ENCODE peak calls at places on chromosomes 16 and 17, in five cellular contexts. J is heart right ventricle, L is Peyer's patch, V is colonic mucosa, F is uterus. P is an unnamed sample.
A peak's percentile ranks its signal among the peaks of the same experiment; 100 is the strongest.

GRCh38 chr16:3776316-3776715 is 59.0 kb upstream of the TRAP1 start:
- DNase-seq in J (no peak), L (no peak), F (no peak), V (no peak), P (no peak)

GRCh38 chr17:79552405-79552804 is 58.4 kb downstream of the RBFOX3 start:
- DNase-seq in J (no peak), L (no peak), F (no peak), V (no peak), P (no peak)

GRCh38 chr16:56910654-56911539 is 21.0 kb upstream of the HERPUD1 start:
- DNase-seq in J (no peak), F (no peak), L (no peak), V (no peak), P (no peak)

GRCh38 chr16:31248344-31248743 is 11.4 kb upstream of the ITGAM start:
- DNase-seq in J (no peak), V (no peak), L (no peak), F (no peak), P (no peak)

GRCh38 chr16:361872-362701 is 8.3 kb downstream of the MRPL28 start:
- DNase-seq in J (peak; percentile 73), L (peak; percentile 87), V (peak; percentile 84), F (no peak), P (peak; percentile 78)

GRCh38 chr17:3660311-3660891 is 8.0 kb downstream of the TAX1BP3 start:
- DNase-seq in F (peak; percentile 31), J (peak; percentile 51), L (no peak), V (no peak), P (no peak)

GRCh38 chr16:11315499-11315898 is 29.8 kb upstream of the RMI2 start:
- DNase-seq in L (no peak), J (no peak), V (no peak), F (no peak), P (no peak)

GRCh38 chr17:29977836-29978235 is 36.4 kb downstream of the EFCAB5 start:
- DNase-seq in J (no peak), V (no peak), F (no peak), L (no peak), P (no peak)

GRCh38 chr16:84156342-84156784 is 11.3 kb downstream of the DNAAF1 start:
- DNase-seq in F (no peak), L (no peak), V (no peak), J (no peak), P (no peak)

GRCh38 chr16:62965831-62966230 is 929.6 kb upstream of the CDH8 start:
- DNase-seq in J (no peak), F (no peak), V (no peak), L (no peak), P (no peak)

GRCh38 chr16:84700518-84701277 is 898 bp downstream of the USP10 start:
- DNase-seq in F (no peak), L (no peak), V (peak; percentile 38), J (no peak), P (no peak)

GRCh38 chr16:80202831-80203230 is 338.0 kb upstream of the DYNLRB2 start:
- DNase-seq in L (no peak), J (no peak), F (no peak), V (no peak), P (no peak)

GRCh38 chr16:86799367-86799766 is 221.0 kb downstream of the FOXL1 start:
- DNase-seq in J (no peak), V (no peak), F (no peak), L (no peak), P (no peak)

GRCh38 chr16:20826039-20826566 is 19.8 kb downstream of the REXO5 start:
- DNase-seq in F (no peak), L (no peak), J (no peak), V (no peak), P (no peak)

GRCh38 chr16:55622930-55623561 is 32.7 kb upstream of the SLC6A2 start:
- DNase-seq in L (no peak), F (no peak), V (no peak), J (no peak), P (no peak)

GRCh38 chr16:29807426-29808218 is 1.3 kb downstream of the MAZ start:
- DNase-seq in V (peak; percentile 95), F (peak; percentile 89), J (peak; percentile 90), L (peak; percentile 89), P (peak; percentile 91)
- H3K4me1 ChIP-seq in V (peaks cover 29% of the 10 kb centered on the region), F (peaks cover 11% of the 10 kb centered on the region), J (peaks cover 65% of the 10 kb centered on the region), L (peaks cover 4% of the 10 kb centered on the region), P (peaks cover 31% of the 10 kb centered on the region)

DNA sequence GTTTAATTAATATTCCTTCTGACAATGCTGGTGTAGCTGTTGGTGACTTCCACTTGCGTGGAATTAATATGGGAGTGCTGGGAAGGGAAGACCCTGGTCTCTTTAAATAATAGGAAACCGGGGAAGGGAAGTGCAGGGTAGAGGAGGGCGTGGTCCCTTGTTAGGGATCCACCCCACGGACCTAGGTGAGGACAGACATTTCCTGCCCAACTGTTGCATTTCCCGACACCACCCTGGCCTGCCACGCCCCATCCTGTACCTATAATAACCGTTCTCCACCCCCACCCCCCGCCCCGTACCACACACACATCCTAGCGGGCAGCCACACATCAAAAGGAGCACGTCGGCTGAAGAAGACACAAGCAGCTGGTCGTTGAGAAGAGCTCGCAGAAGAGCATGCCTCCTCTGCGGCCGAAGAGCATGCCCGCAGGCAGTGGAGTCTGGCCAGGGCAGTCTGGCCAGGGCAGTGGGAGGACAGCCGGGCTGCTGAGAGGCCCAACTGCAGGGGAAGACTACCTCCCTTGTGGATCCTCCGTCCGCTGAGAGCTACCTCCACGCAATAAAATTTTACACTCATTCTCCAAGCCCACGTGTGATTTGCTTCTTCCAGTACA is 36.8 kb upstream of the MMD start:
- DNase-seq in V (no peak), F (no peak), L (no peak), J (peak; percentile 16), P (no peak)
- H3K27ac ChIP-seq in V (no peak overlapping the region), F (no peak overlapping the region), L (no peak overlapping the region), J (no peak overlapping the region), P (no peak overlapping the region)

GRCh38 chr17:27545562-27546229 is 85.3 kb upstream of the LGALS9 start:
- DNase-seq in V (no peak), J (no peak), L (no peak), F (no peak), P (no peak)
- H3K4me1 ChIP-seq in V (no peaks in the 10 kb centered on the region), J (peaks cover 4% of the 10 kb centered on the region), L (peaks cover 3% of the 10 kb centered on the region), F (no peaks in the 10 kb centered on the region), P (peaks cover 3% of the 10 kb centered on the region)

GRCh38 chr17:71110326-71110725 is 941.0 kb downstream of the KCNJ2 start:
- DNase-seq in V (no peak), F (no peak), L (no peak), J (no peak), P (no peak)

GRCh38 chr17:71111945-71112344 is 942.6 kb downstream of the KCNJ2 start:
- DNase-seq in J (no peak), F (no peak), L (no peak), V (no peak), P (no peak)

GRCh38 chr17:71111460-71111859 is 942.1 kb downstream of the KCNJ2 start:
- DNase-seq in J (no peak), F (no peak), V (no peak), L (no peak), P (no peak)

GRCh38 chr17:71109697-71110096 is 940.4 kb downstream of the KCNJ2 start:
- DNase-seq in F (no peak), V (no peak), J (no peak), L (no peak), P (no peak)

GRCh38 chr17:71107136-71107535 is 937.8 kb downstream of the KCNJ2 start:
- DNase-seq in F (no peak), L (no peak), J (no peak), V (no peak), P (no peak)
- H3K27ac ChIP-seq in F (no peak overlapping the region), L (no peak overlapping the region), J (no peak overlapping the region), V (no peak overlapping the region), P (no peak overlapping the region)

DNA sequence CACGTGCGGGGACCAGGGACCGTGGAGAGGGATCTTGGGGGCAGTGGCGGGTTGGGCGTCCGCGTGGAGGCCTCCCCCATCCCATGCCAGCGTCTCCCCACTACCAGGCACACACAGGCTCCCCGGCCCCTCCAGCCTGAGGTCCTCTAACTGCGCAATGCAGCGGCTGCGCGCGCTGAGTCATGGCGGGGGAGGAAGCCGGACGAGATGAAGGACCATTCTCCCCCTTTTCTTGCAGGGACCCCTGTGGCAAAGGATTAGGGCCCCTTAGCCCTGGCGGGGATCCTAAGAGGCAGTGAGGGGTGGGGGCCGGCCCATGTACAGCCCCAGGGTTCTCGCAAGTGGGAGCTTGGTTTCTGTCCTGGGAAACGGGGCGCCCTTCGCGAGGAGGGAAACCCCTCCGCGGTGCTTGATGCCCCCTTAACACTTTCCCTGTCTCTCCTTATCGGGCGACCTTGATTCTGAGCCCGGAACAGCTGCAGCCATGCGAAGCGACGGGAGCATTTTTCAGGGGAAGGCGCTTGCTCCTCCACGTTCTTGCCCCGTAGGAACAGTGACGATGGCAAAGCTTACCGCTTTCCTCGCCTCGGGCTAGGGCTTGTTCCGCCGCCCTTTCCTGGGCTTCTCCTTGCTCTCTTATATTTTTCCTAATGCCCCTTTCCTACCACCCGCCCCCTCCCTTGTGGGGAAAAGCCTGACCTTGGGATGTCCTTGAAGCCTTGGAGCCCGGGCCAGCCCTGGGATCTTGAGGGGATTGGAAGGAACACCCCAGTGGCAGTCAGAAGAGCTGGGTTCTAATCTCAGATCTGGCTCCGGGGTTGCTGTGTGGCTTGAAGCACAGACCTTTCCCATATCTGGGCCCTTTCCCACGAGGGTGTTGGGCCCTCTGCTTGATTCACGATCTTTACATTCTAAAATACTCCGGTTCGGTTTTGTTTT is 652 bp downstream of the ALDOA start:
- DNase-seq in L (peak; percentile 53), F (peak; percentile 73), V (peak; percentile 52), J (no peak), P (no peak)
- H3K4me1 ChIP-seq in L (no peaks in the 10 kb centered on the region), F (peaks cover 15% of the 10 kb centered on the region), V (peaks cover 13% of the 10 kb centered on the region), J (peaks cover 70% of the 10 kb centered on the region), P (peaks cover 17% of the 10 kb centered on the region)

GRCh38 chr17:44394833-44395232 is 5.4 kb upstream of the ITGA2B start:
- DNase-seq in F (no peak), L (no peak), V (no peak), J (no peak), P (no peak)

GRCh38 chr17:44400226-44400847 is 10.9 kb upstream of the ITGA2B start:
- DNase-seq in F (no peak), L (no peak), J (no peak), V (no peak), P (no peak)

GRCh38 chr17:44398692-44399691 is 9.5 kb upstream of the ITGA2B start:
- DNase-seq in L (no peak), J (no peak), F (no peak), V (no peak), P (peak; percentile 14)

GRCh38 chr17:44396946-44397345 is 7.5 kb upstream of the ITGA2B start:
- DNase-seq in J (no peak), F (no peak), V (no peak), L (no peak), P (no peak)

GRCh38 chr17:44397479-44398440 is 8.3 kb upstream of the ITGA2B start:
- DNase-seq in L (no peak), F (no peak), V (no peak), J (no peak), P (no peak)
- H3K27ac ChIP-seq in L (no peak overlapping the region), F (no peak overlapping the region), V (no peak overlapping the region), J (no peak overlapping the region), P (no peak overlapping the region)

P was measured in breast epithelium.